ENCODE peak calls at places on chromosomes 4 and X, in ten cellular contexts. Q is Karpas-422; J is lung; O is Peyer's patch; K is heart left ventricle; U is adipocyte; C is CD8-positive, alpha-beta memory T cell; A is GM23338; X is fibroblast of lung; S is hepatocyte. L is an unnamed sample.

GRCh38 chrX:85108165-85108564 is 104.5 kb downstream of the APOOL start:
- DNase-seq in C (no peak), K (no peak), J (no peak), S (no peak), X (no peak), Q (no peak), U (no peak), O (no peak), A (no peak), L (no peak)

GRCh38 chr4:16685536-16685935 is 212.9 kb downstream of the LDB2 start:
- DNase-seq in A (no peak), J (no peak), Q (no peak), U (peak; percentile 52), K (no peak), O (no peak), X (peak; percentile 83), C (no peak), S (no peak), L (no peak)

GRCh38 chr4:1337376-1337831 is 9.6 kb upstream of the UVSSA start:
- DNase-seq in S (peak; percentile 51), C (no peak), O (peak; percentile 81), U (no peak), X (no peak), J (no peak), Q (no peak), K (no peak), A (no peak), L (peak; percentile 35)

GRCh38 chr4:141890279-141890678 is 253.9 kb downstream of the IL15 start:
- DNase-seq in U (no peak), A (no peak), X (peak; percentile 72), K (no peak), O (no peak), Q (no peak), J (no peak), S (no peak), C (no peak), L (no peak)

GRCh38 chrX:12791253-12792228 is at the start of gene PRPS2:
- DNase-seq in S (peak; percentile 69), C (peak; percentile 59), J (peak; percentile 67), U (peak; percentile 67), Q (peak; percentile 85), O (peak; percentile 85), A (peak; percentile 80), K (peak; percentile 62), X (peak; percentile 43), L (peak; percentile 49)

GRCh38 chr4:111800551-111800950 is 344.7 kb upstream of the FAM241A start:
- DNase-seq in A (no peak), K (no peak), S (no peak), O (no peak), J (no peak), U (no peak), X (no peak), Q (no peak), C (no peak), L (no peak)

GRCh38 chrX:150332023-150332422 is 31.1 kb upstream of the MAMLD1 start:
- DNase-seq in O (no peak), A (no peak), J (no peak), K (no peak), C (no peak), Q (no peak), X (no peak), U (no peak), S (no peak), L (no peak)

GRCh38 chrX:1592863-1593201 is 1.4 kb downstream of the AKAP17A start:
- DNase-seq in O (no peak), J (no peak), Q (peak; percentile 56), S (peak; percentile 44), U (peak; percentile 55), K (no peak), C (no peak), X (no peak), A (no peak), L (no peak)

GRCh38 chr4:110867981-110868380 is 245.1 kb upstream of the PITX2 start:
- DNase-seq in Q (no peak), O (no peak), S (no peak), U (peak; percentile 45), A (no peak), C (no peak), X (peak; percentile 39), J (no peak), K (no peak), L (no peak)

GRCh38 chrX:109281478-109282275 is 200.2 kb downstream of the GUCY2F start:
- DNase-seq in X (peak; percentile 26), K (no peak), A (peak; percentile 8), O (peak; percentile 49), U (no peak), C (no peak), Q (no peak), S (peak; percentile 58), J (no peak), L (no peak)

GRCh38 chrX:10514891-10515290 is 105.5 kb downstream of the MID1 start:
- DNase-seq in J (no peak), O (no peak), A (no peak), U (peak; percentile 43), X (peak; percentile 55), C (no peak), S (no peak), K (no peak), Q (no peak), L (no peak)

GRCh38 chrX:129663171-129663570 is 8.4 kb upstream of the APLN start:
- DNase-seq in J (no peak), O (no peak), K (no peak), A (no peak), Q (no peak), X (peak; percentile 24), C (no peak), U (no peak), S (no peak), L (no peak)

GRCh38 chr4:15231265-15232091 is 196.4 kb upstream of the C1QTNF7 start:
- DNase-seq in C (peak; percentile 47), K (peak; percentile 82), Q (peak; percentile 91), A (peak; percentile 92), X (peak; percentile 73), U (peak; percentile 96), J (peak; percentile 81), O (peak; percentile 90), S (peak; percentile 88), L (peak; percentile 57)

DNA sequence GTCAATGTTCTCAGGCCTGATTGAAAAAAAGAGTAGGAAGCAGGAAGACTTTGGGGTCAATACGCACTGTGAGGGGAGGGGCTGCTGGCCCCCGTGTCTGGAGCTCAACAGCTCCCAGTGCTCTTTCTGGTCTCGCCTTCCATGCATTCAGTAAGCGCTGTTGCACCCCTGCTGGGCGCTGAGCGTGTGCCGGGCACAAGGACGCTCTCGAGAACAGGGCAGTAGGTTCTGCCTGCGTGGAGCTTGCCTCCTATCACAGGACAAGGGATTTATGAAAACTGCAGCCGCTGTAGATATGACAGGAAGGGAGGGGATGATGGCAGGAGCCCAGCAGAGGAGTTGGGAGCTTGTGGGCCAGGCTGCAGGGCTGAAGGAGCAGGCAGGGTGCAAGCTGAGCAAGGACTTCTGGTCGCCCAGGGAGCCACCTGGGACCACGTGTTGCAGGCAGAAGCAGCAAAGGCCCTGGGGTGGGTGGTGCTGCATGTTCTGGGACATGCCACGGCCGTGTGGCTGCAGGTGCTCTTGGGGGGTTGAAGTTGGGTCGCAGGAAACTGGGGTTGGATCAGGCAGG is 97.7 kb downstream of the CPZ start:
- DNase-seq in X (no peak), O (peak; percentile 15), A (no peak), U (no peak), S (no peak), Q (no peak), K (no peak), J (no peak), C (no peak), L (no peak)
- H3K27me3 ChIP-seq in X (no peaks in the 10 kb centered on the region), O (no peaks in the 10 kb centered on the region), A (peaks cover 5% of the 10 kb centered on the region), U (peaks cover 51% of the 10 kb centered on the region), S (peaks cover 55% of the 10 kb centered on the region), Q (no peaks in the 10 kb centered on the region), K (peaks cover 38% of the 10 kb centered on the region), J (peaks cover 18% of the 10 kb centered on the region), C (no peaks in the 10 kb centered on the region), L (no peaks in the 10 kb centered on the region)

GRCh38 chrX:56499372-56499771 is 64.1 kb upstream of the UBQLN2 start:
- DNase-seq in Q (no peak), C (no peak), U (no peak), A (no peak), X (no peak), J (no peak), K (no peak), O (no peak), S (no peak), L (no peak)
- H3K27me3 ChIP-seq in Q (no peaks in the 10 kb centered on the region), C (no peaks in the 10 kb centered on the region), U (no peaks in the 10 kb centered on the region), A (no peaks in the 10 kb centered on the region), X (no peaks in the 10 kb centered on the region), J (peaks cover 3% of the 10 kb centered on the region), K (no peaks in the 10 kb centered on the region), O (no peaks in the 10 kb centered on the region), S (no peaks in the 10 kb centered on the region), L (no peaks in the 10 kb centered on the region)

GRCh38 chr4:41865981-41866798 is 69.0 kb upstream of the TMEM33 start:
- DNase-seq in X (no peak), K (no peak), A (peak; percentile 58), S (no peak), U (no peak), O (no peak), C (no peak), J (no peak), Q (no peak), L (no peak)

GRCh38 chr4:41866799-41867677 is 68.2 kb upstream of the TMEM33 start:
- DNase-seq in C (no peak), J (no peak), K (no peak), O (no peak), X (no peak), S (no peak), Q (no peak), A (peak; percentile 70), U (no peak), L (no peak)

GRCh38 chr4:41865306-41865980 is 69.8 kb upstream of the TMEM33 start:
- DNase-seq in C (no peak), Q (no peak), K (no peak), J (no peak), O (no peak), A (peak; percentile 69), U (peak; percentile 20), S (no peak), X (no peak), L (no peak)
- H3K27me3 ChIP-seq in C (peaks cover 26% of the 10 kb centered on the region), Q (no peaks in the 10 kb centered on the region), K (peaks cover 94% of the 10 kb centered on the region), J (peaks cover 4% of the 10 kb centered on the region), O (peaks cover 9% of the 10 kb centered on the region), A (peaks cover 96% of the 10 kb centered on the region), U (peaks cover 83% of the 10 kb centered on the region), S (peaks cover 91% of the 10 kb centered on the region), X (peaks cover 41% of the 10 kb centered on the region), L (peaks cover 36% of the 10 kb centered on the region)

GRCh38 chrX:131073607-131074006 is 15.5 kb downstream of the ARHGAP36 start:
- DNase-seq in O (no peak), K (no peak), U (no peak), X (no peak), S (no peak), Q (no peak), C (no peak), J (no peak), A (no peak), L (no peak)

GRCh38 chrX:131068945-131069719 is 11.0 kb downstream of the ARHGAP36 start:
- DNase-seq in K (no peak), S (peak; percentile 54), A (peak; percentile 84), Q (peak; percentile 77), U (no peak), O (no peak), C (no peak), X (peak; percentile 4), J (no peak), L (no peak)

GRCh38 chrX:131067846-131068745 is 9.9 kb downstream of the ARHGAP36 start:
- DNase-seq in S (no peak), K (no peak), Q (no peak), A (peak; percentile 53), U (no peak), C (no peak), O (no peak), X (no peak), J (no peak), L (no peak)

GRCh38 chrX:131067216-131067615 is 9.1 kb downstream of the ARHGAP36 start:
- DNase-seq in C (no peak), K (no peak), O (no peak), A (peak; percentile 56), S (no peak), X (no peak), U (no peak), Q (no peak), J (no peak), L (no peak)

GRCh38 chrX:131072871-131073571 is 14.9 kb downstream of the ARHGAP36 start:
- DNase-seq in S (no peak), K (no peak), Q (no peak), X (no peak), O (no peak), U (no peak), C (no peak), A (peak; percentile 49), J (no peak), L (no peak)
- H3K27me3 ChIP-seq in S (peaks cover 57% of the 10 kb centered on the region), K (peaks cover 26% of the 10 kb centered on the region), Q (no peaks in the 10 kb centered on the region), X (no peaks in the 10 kb centered on the region), O (no peaks in the 10 kb centered on the region), U (peaks cover 75% of the 10 kb centered on the region), C (no peaks in the 10 kb centered on the region), A (peaks cover 93% of the 10 kb centered on the region), J (peaks cover 7% of the 10 kb centered on the region), L (peaks cover 3% of the 10 kb centered on the region)